ENCODE peak calls at places on chromosomes 11 and 22, in eight cellular contexts. R is AG04450, C is BE2C, Q is HFF-Myc, M is MCF 10A, O is Caco-2, W is endothelial cell, X is HL-60. S is an unnamed sample.
A peak's percentile ranks its signal among the peaks of the same experiment; 100 is the strongest.

GRCh38 chr11:130947481-130947880 is 31.2 kb upstream of the SNX19 start:
- DNase-seq in R (no peak), C (no peak), Q (no peak), M (peak; percentile 76), O (no peak), W (no peak), X (no peak), S (no peak)

GRCh38 chr11:114040706-114041211 is 18.8 kb upstream of the ZBTB16 start:
- DNase-seq in R (no peak), C (no peak), Q (no peak), M (peak; percentile 76), O (peak; percentile 81), W (no peak), X (no peak), S (no peak)

GRCh38 chr11:123745764-123746451 is 4.4 kb upstream of the ZNF202 start:
- DNase-seq in R (no peak), C (no peak), Q (no peak), M (no peak), O (no peak), W (no peak), X (no peak), S (no peak)

GRCh38 chr11:68146704-68147474 is 25.7 kb upstream of the CHKA start:
- DNase-seq in R (no peak), C (peak; percentile 65), Q (no peak), M (peak; percentile 56), O (peak; percentile 88), W (no peak), X (peak; percentile 40), S (no peak)

GRCh38 chr11:101346591-101346990 is 217.0 kb upstream of the PGR start:
- DNase-seq in R (no peak), C (no peak), Q (no peak), M (peak; percentile 41), O (no peak), W (no peak), X (no peak), S (no peak)

GRCh38 chr11:38640854-38641253 is 2042.8 kb upstream of the RAG2 start:
- DNase-seq in R (no peak), C (no peak), Q (no peak), M (no peak), O (no peak), W (no peak), X (no peak), S (no peak)

GRCh38 chr11:28697920-28698827 is 590.0 kb downstream of the METTL15 start:
- DNase-seq in R (no peak), C (peak; percentile 45), Q (no peak), M (peak; percentile 79), O (peak; percentile 77), W (peak; percentile 75), X (peak; percentile 23), S (peak; percentile 17)

GRCh38 chr11:76729214-76729613 is 53.9 kb upstream of the TSKU start:
- DNase-seq in R (no peak), C (no peak), Q (no peak), M (no peak), O (no peak), W (no peak), X (no peak), S (no peak)

GRCh38 chr22:22552630-22553029 is 6.4 kb downstream of the PRAME start:
- DNase-seq in R (no peak), C (peak; percentile 71), Q (no peak), M (no peak), O (peak; percentile 44), W (peak; percentile 24), X (no peak), S (peak; percentile 54)

GRCh38 chr11:82872377-82873150 is 27.7 kb downstream of the PRCP start:
- DNase-seq in R (no peak), C (no peak), Q (no peak), M (no peak), O (no peak), W (no peak), X (no peak), S (no peak)

GRCh38 chr22:33300165-33300564 is 242.0 kb upstream of the SYN3 start:
- DNase-seq in R (no peak), C (no peak), Q (no peak), M (no peak), O (no peak), W (no peak), X (no peak), S (no peak)

GRCh38 chr22:46454233-46454909 is 83.0 kb downstream of the CELSR1 start:
- DNase-seq in R (no peak), C (no peak), Q (no peak), M (peak; percentile 33), O (no peak), W (no peak), X (no peak), S (no peak)

GRCh38 chr11:31968774-31969433 is 122.0 kb upstream of the RCN1 start:
- DNase-seq in R (no peak), C (peak; percentile 65), Q (no peak), M (peak; percentile 59), O (no peak), W (no peak), X (no peak), S (no peak)

GRCh38 chr22:19396561-19396933 is 35.0 kb downstream of the HIRA start:
- DNase-seq in R (no peak), C (no peak), Q (no peak), M (no peak), O (no peak), W (no peak), X (no peak), S (no peak)

GRCh38 chr11:112392860-112393259 is 132.2 kb upstream of the PLET1 start:
- DNase-seq in R (no peak), C (no peak), Q (no peak), M (no peak), O (no peak), W (no peak), X (no peak), S (no peak)

GRCh38 chr11:106503901-106504300 is 426.4 kb downstream of the AASDHPPT start:
- DNase-seq in R (no peak), C (no peak), Q (no peak), M (no peak), O (no peak), W (no peak), X (no peak), S (no peak)

GRCh38 chr11:133081730-133082452 is 450.4 kb downstream of the OPCML start:
- DNase-seq in R (no peak), C (no peak), Q (no peak), M (no peak), O (no peak), W (peak; percentile 25), X (no peak), S (no peak)

GRCh38 chr11:102933627-102934026 is 21.9 kb downstream of the MMP13 start:
- DNase-seq in R (no peak), C (no peak), Q (no peak), M (no peak), O (no peak), W (no peak), X (no peak), S (peak; percentile 21)

GRCh38 chr11:102934735-102935134 is 20.8 kb downstream of the MMP13 start:
- DNase-seq in R (no peak), C (no peak), Q (no peak), M (no peak), O (no peak), W (no peak), X (no peak), S (no peak)

GRCh38 chr11:102936864-102937509 is 18.5 kb downstream of the MMP13 start:
- DNase-seq in R (no peak), C (no peak), Q (no peak), M (no peak), O (no peak), W (no peak), X (no peak), S (no peak)

GRCh38 chr11:102932678-102933077 is 22.9 kb downstream of the MMP13 start:
- DNase-seq in R (no peak), C (no peak), Q (no peak), M (no peak), O (no peak), W (no peak), X (no peak), S (no peak)

DNA sequence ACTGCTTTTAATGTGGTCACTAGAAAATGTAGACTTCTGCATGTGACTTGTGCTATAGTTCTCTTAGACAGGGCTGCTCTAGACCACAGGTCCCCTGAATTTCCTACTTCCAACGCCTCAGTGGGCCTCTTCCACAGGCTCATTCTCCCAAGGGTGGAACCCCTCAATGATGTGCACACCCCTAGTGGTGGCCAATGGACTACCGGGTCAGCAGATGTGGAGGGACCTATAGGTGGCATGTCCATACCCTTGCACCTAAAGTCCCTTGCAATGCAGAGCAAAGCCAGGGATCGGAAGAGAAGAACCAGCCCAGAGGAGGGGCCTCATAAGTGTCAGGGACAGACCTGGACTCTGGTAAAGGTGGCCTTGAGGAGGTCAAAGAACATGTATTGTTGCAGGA is 20.0 kb downstream of the MMP13 start:
- DNase-seq in R (no peak), C (no peak), Q (no peak), M (no peak), O (no peak), W (no peak), X (no peak), S (no peak)
- TF ChIP-seq CTCF in R (peak; percentile 21), C (peak; percentile 25), Q (peak; percentile 22), M (no peak), O (peak; percentile 10), W (peak; percentile 42), X (no peak), S (no peak)

DNA sequence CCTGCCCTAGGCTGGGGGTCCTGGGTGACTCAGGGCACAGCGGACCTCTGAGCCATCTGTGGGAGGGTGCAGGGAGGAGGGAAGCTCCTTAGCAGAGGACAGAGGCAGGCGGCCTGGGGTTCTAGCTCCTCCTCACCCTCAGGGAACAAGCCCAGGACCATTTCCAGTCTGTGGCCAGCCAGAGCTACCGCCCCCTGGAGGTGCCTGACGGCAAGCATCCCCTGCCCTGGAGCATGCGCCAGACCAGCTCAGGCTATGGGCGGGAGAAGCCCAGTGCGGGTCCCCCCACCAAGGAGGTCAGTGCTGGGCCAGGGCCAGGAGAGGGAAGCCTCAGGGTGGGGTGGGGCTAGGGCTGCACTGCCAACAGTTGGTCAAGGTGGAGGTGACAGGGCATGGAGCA is 26.0 kb upstream of the LRRC10B start:
- DNase-seq in R (no peak), C (no peak), Q (no peak), M (no peak), O (peak; percentile 42), W (peak; percentile 86), X (no peak), S (peak; percentile 75)
- TF ChIP-seq CTCF in R (peak; percentile 66), C (peak; percentile 42), Q (peak; percentile 83), M (peak; percentile 63), O (peak; percentile 55), W (peak; percentile 58), X (peak; percentile 36), S (peak; percentile 52)

DNA sequence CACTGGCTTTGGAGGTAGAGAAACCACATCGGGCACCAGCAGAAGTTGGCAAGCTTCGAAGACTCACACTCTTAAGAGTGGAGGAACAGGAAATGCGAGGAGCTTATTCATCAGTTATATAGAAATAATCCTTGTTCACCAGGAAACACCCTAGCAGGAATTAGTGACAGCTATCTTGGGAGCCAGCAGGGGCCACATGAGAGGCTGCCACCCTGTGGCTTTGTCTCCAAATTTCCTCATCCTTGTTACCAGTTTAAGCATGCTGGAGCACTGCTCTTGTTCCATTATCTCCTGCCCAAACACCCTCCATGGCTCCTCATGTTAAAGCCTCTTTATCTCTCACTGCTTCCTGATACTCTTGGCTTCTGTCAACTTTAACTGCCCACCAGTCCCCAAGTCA is 131.0 kb downstream of the PLEKHA7 start:
- DNase-seq in R (no peak), C (no peak), Q (no peak), M (peak; percentile 55), O (peak; percentile 37), W (no peak), X (no peak), S (no peak)
- TF ChIP-seq CTCF in R (no peak), C (peak; percentile 15), Q (no peak), M (no peak), O (peak; percentile 22), W (no peak), X (no peak), S (no peak)

GRCh38 chr11:115678942-115679341 is 174.7 kb upstream of the CADM1 start:
- DNase-seq in R (no peak), C (peak; percentile 77), Q (no peak), M (no peak), O (peak; percentile 62), W (peak; percentile 53), X (no peak), S (no peak)
- TF ChIP-seq CTCF in R (no peak), C (peak; percentile 71), Q (no peak), M (no peak), O (peak; percentile 54), W (no peak), X (no peak), S (no peak)

S was measured in GM13976.